ENCODE peak calls at places on chromosomes 7 and 10, in six cellular contexts. X, G, E, W, D and U are unnamed samples.

GRCh38 chr7:158495256-158495655 is 92.4 kb downstream of the PTPRN2 start:
- DNase-seq in G (no peak), W (no peak), D (no peak), E (no peak), X (no peak), U (no peak)

GRCh38 chr7:133885213-133885612 is 241.9 kb upstream of the LRGUK start:
- DNase-seq in G (no peak), X (no peak), D (no peak), E (no peak), W (no peak), U (no peak)

GRCh38 chr7:117818241-117818640 is 55.0 kb downstream of the CTTNBP2 start:
- DNase-seq in W (no peak), E (no peak), G (no peak), X (peak; percentile 84), D (no peak), U (no peak)

GRCh38 chr10:12389154-12389734 is 39.9 kb downstream of the CAMK1D start:
- DNase-seq in W (no peak), G (no peak), D (peak; percentile 74), X (no peak), E (no peak), U (no peak)

GRCh38 chr10:17229016-17229716 is 1.1 kb downstream of the VIM start:
- DNase-seq in D (peak; percentile 95), X (peak; percentile 79), G (peak; percentile 58), W (peak; percentile 94), E (peak; percentile 92), U (peak; percentile 71)

GRCh38 chr7:4268040-4268965 is 413.8 kb upstream of the FOXK1 start:
- DNase-seq in E (no peak), D (no peak), G (no peak), X (peak; percentile 22), W (no peak), U (no peak)

GRCh38 chr10:90935581-90936292 is 14.8 kb upstream of the ANKRD1 start:
- DNase-seq in E (no peak), X (peak; percentile 38), G (no peak), D (peak; percentile 26), W (no peak), U (no peak)

GRCh38 chr10:97321032-97321806 is 2.1 kb downstream of the FRAT1 start:
- DNase-seq in D (peak; percentile 44), E (no peak), X (no peak), G (no peak), W (no peak), U (no peak)

GRCh38 chr10:103663802-103664201 is 170.3 kb downstream of the NEURL1 start:
- DNase-seq in D (peak; percentile 49), G (no peak), X (no peak), E (no peak), W (no peak), U (no peak)

GRCh38 chr7:1193593-1194424 is 33.8 kb upstream of the ZFAND2A start:
- DNase-seq in W (peak; percentile 41), D (no peak), E (peak; percentile 45), G (peak; percentile 61), X (peak; percentile 74), U (peak; percentile 84)

GRCh38 chr7:26179826-26180497 is 20.6 kb downstream of the HNRNPA2B1 start:
- DNase-seq in D (no peak), E (no peak), G (no peak), X (no peak), W (no peak), U (no peak)

GRCh38 chr10:782751-783648 is 93.5 kb upstream of the DIP2C start:
- DNase-seq in E (no peak), D (no peak), G (no peak), X (no peak), W (no peak), U (no peak)

GRCh38 chr10:119531067-119531466 is 11.5 kb downstream of the RGS10 start:
- DNase-seq in X (no peak), G (no peak), E (no peak), W (peak; percentile 61), D (no peak), U (peak; percentile 31)

GRCh38 chr7:27225005-27225934 is 17.3 kb upstream of the EVX1 start:
- DNase-seq in E (no peak), G (no peak), W (no peak), D (no peak), X (no peak), U (no peak)

GRCh38 chr10:116138897-116139296 is 134.1 kb downstream of the GFRA1 start:
- DNase-seq in D (no peak), W (no peak), G (peak; percentile 10), E (no peak), X (no peak), U (no peak)

GRCh38 chr7:47361746-47362215 is 220.1 kb downstream of the TNS3 start:
- DNase-seq in G (peak; percentile 97), E (peak; percentile 69), W (peak; percentile 97), D (peak; percentile 54), X (peak; percentile 98), U (peak; percentile 71)

GRCh38 chr10:66836057-66836456 is 89.8 kb upstream of the LRRTM3 start:
- DNase-seq in D (no peak), G (peak; percentile 49), E (peak; percentile 52), X (peak; percentile 86), W (peak; percentile 52), U (peak; percentile 75)

GRCh38 chr7:11985971-11986370 is 154.0 kb upstream of the THSD7A start:
- DNase-seq in E (no peak), G (no peak), D (no peak), W (no peak), X (peak; percentile 61), U (no peak)

GRCh38 chr7:89238156-89238555 is 442.6 kb upstream of the TEX47 start:
- DNase-seq in G (no peak), W (peak; percentile 0), X (no peak), E (no peak), D (no peak), U (no peak)

GRCh38 chr7:158084555-158084954 is 503.1 kb downstream of the PTPRN2 start:
- DNase-seq in E (no peak), D (no peak), G (no peak), X (no peak), W (no peak), U (no peak)

GRCh38 chr7:73428697-73429005 is 4.9 kb upstream of the FZD9 start:
- DNase-seq in W (no peak), X (no peak), D (no peak), E (no peak), G (no peak), U (no peak)